ENCODE peak calls at places on chromosome 3, in five cellular contexts. G is Karpas-422, E is A549, A is skeletal muscle cell, F is tibial artery. U is an unnamed sample.

GRCh38 chr3:128402319-128402718 is 64.4 kb downstream of the DNAJB8 start:
- DNase-seq in G (no peak), E (no peak), A (no peak), F (no peak), U (no peak)

GRCh38 chr3:56795807-56796185 is 6.0 kb downstream of the ARHGEF3 start:
- DNase-seq in G (no peak), E (no peak), A (no peak), F (no peak), U (no peak)

GRCh38 chr3:125389282-125389681 is 14.2 kb upstream of the ZNF148 start:
- DNase-seq in G (no peak), E (no peak), A (no peak), F (no peak), U (no peak)

GRCh38 chr3:170563712-170564423 is 22.0 kb downstream of the SLC7A14 start:
- DNase-seq in G (no peak), E (no peak), A (peak), F (no peak), U (no peak)

GRCh38 chr3:73029321-73029796 is 32.1 kb upstream of the EBLN2 start:
- DNase-seq in G (no peak), E (peak), A (peak), F (no peak), U (no peak)

GRCh38 chr3:126152458-126152857 is 27.9 kb downstream of the ALDH1L1 start:
- DNase-seq in G (no peak), E (no peak), A (no peak), F (no peak), U (no peak)

GRCh38 chr3:177753498-177754155 is 556.3 kb upstream of the TBL1XR1 start:
- DNase-seq in G (no peak), E (no peak), A (no peak), F (no peak), U (peak)

GRCh38 chr3:188689101-188689574 is 482.6 kb upstream of the TPRG1 start:
- DNase-seq in G (no peak), E (no peak), A (peak), F (peak), U (no peak)

GRCh38 chr3:187292631-187293513 is 1.3 kb upstream of the MASP1 start:
- DNase-seq in G (no peak), E (no peak), A (no peak), F (no peak), U (peak)

GRCh38 chr3:29373016-29373690 is 92.3 kb downstream of the RBMS3 start:
- DNase-seq in G (no peak), E (no peak), A (no peak), F (no peak), U (no peak)

GRCh38 chr3:188936597-188937107 is 235.1 kb upstream of the TPRG1 start:
- DNase-seq in G (no peak), E (no peak), A (no peak), F (no peak), U (no peak)

GRCh38 chr3:132354916-132355702 is 37.9 kb downstream of the ACP3 start:
- DNase-seq in G (no peak), E (no peak), A (no peak), F (no peak), U (no peak)

GRCh38 chr3:3196148-3196861 is 16.8 kb upstream of the CRBN start:
- DNase-seq in G (peak), E (peak), A (no peak), F (no peak), U (no peak)

GRCh38 chr3:29144807-29145206 is 136.1 kb upstream of the RBMS3 start:
- DNase-seq in G (no peak), E (no peak), A (peak), F (no peak), U (peak)

GRCh38 chr3:38653685-38654537 is 4.4 kb upstream of the SCN5A start:
- DNase-seq in G (no peak), E (no peak), A (no peak), F (peak), U (no peak)

GRCh38 chr3:144363856-144364255 is 392.2 kb downstream of the DIPK2A start:
- DNase-seq in G (no peak), E (no peak), A (no peak), F (no peak), U (no peak)

GRCh38 chr3:129602730-129603560 is 3.5 kb downstream of the PLXND1 start:
- DNase-seq in G (no peak), E (peak), A (peak), F (peak), U (peak)

GRCh38 chr3:157837341-157837740 is 268.9 kb downstream of the SHOX2 start:
- DNase-seq in G (no peak), E (no peak), A (no peak), F (no peak), U (no peak)

GRCh38 chr3:71389911-71390573 is 193.5 kb downstream of the FOXP1 start:
- DNase-seq in G (peak), E (no peak), A (peak), F (no peak), U (peak)

GRCh38 chr3:71392277-71392676 is 191.3 kb downstream of the FOXP1 start:
- DNase-seq in G (peak), E (no peak), A (no peak), F (no peak), U (no peak)

GRCh38 chr3:71393093-71393492 is 190.4 kb downstream of the FOXP1 start:
- DNase-seq in G (peak), E (no peak), A (no peak), F (no peak), U (no peak)

GRCh38 chr3:71389191-71389590 is 194.3 kb downstream of the FOXP1 start:
- DNase-seq in G (no peak), E (no peak), A (no peak), F (no peak), U (no peak)

DNA sequence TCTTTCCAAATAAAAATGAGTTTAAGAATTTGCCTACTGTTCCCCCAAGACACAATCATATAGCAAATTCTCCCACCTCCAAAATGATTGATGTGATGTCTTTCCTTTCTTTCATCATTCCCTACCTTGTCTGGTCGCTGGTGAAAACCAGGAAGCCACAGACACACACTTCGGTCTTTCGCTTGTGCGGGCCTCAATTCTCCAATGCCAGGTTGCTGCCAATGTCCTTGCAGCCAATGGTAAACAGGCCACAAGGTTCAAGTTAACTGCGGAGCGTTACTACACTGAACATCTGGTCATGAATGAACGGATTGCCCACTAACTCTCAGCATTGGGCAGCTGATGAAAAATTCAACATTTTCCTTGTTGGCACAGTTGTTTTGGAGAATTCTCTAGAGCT is 192.2 kb downstream of the FOXP1 start:
- DNase-seq in G (peak), E (no peak), A (no peak), F (no peak), U (no peak)
- H3K4me3 ChIP-seq in G (peak), E (no peak), A (no peak), F (no peak), U (no peak)

GRCh38 chr3:143002083-143002712 is 828 bp downstream of the U2SURP start:
- DNase-seq in G (peak), E (peak), A (no peak), F (no peak), U (no peak)

GRCh38 chr3:143001034-143001368 is 369 bp upstream of the U2SURP start:
- DNase-seq in G (peak), E (no peak), A (no peak), F (no peak), U (no peak)

GRCh38 chr3:143002727-143003126 is 1.4 kb downstream of the U2SURP start:
- DNase-seq in G (peak), E (no peak), A (no peak), F (no peak), U (no peak)

GRCh38 chr3:143000525-143000924 is 845 bp upstream of the U2SURP start:
- DNase-seq in G (no peak), E (no peak), A (no peak), F (no peak), U (no peak)

GRCh38 chr3:143001369-143002082 is at the start of gene U2SURP:
- DNase-seq in G (peak), E (peak), A (peak), F (peak), U (peak)
- H3K4me3 ChIP-seq in G (peak), E (peak), A (peak), F (peak), U (peak)

GRCh38 chr3:114453296-114453888 is 159.6 kb downstream of the TIGIT start:
- DNase-seq in G (no peak), E (no peak), A (no peak), F (no peak), U (no peak)

GRCh38 chr3:114451051-114451451 is 157.2 kb downstream of the TIGIT start:
- DNase-seq in G (no peak), E (no peak), A (no peak), F (no peak), U (no peak)

GRCh38 chr3:114451561-114452018 is 157.8 kb downstream of the TIGIT start:
- DNase-seq in G (no peak), E (no peak), A (no peak), F (no peak), U (peak)

GRCh38 chr3:114450008-114450596 is 156.3 kb downstream of the TIGIT start:
- DNase-seq in G (no peak), E (no peak), A (no peak), F (no peak), U (no peak)

GRCh38 chr3:114452176-114452744 is 158.4 kb downstream of the TIGIT start:
- DNase-seq in G (no peak), E (no peak), A (no peak), F (no peak), U (no peak)
- H3K4me3 ChIP-seq in G (no peak), E (no peak), A (no peak), F (peak), U (peak)

DNA sequence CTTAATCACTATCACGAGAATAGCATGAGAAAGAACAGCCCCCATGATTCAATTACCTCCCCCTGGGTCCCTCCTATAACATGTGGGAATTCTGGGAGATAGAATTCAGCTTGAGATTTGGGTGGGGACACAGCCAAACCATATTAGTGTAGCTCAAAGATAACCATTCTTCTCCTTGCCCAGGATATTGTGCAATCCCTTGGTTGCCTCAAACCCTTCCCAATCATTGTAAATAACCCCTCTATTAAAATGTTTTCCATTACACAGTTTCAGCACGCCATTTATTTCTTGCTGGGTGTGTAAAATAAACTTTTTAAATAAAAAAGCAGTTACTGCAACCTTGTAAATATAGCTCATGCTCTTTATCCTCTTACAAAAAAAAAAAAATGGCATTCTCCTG is 47.7 kb downstream of the ZNF385D start:
- DNase-seq in G (no peak), E (no peak), A (no peak), F (no peak), U (no peak)
- H3K4me3 ChIP-seq in G (no peak), E (no peak), A (no peak), F (no peak), U (no peak)

GRCh38 chr3:195526492-195526891 is 16.6 kb downstream of the PPP1R2 start:
- DNase-seq in G (no peak), E (no peak), A (no peak), F (no peak), U (no peak)

GRCh38 chr3:195517030-195517429 is 26.1 kb downstream of the PPP1R2 start:
- DNase-seq in G (no peak), E (no peak), A (no peak), F (no peak), U (no peak)

GRCh38 chr3:195524171-195524896 is 18.8 kb downstream of the PPP1R2 start:
- DNase-seq in G (no peak), E (no peak), A (no peak), F (no peak), U (no peak)

DNA sequence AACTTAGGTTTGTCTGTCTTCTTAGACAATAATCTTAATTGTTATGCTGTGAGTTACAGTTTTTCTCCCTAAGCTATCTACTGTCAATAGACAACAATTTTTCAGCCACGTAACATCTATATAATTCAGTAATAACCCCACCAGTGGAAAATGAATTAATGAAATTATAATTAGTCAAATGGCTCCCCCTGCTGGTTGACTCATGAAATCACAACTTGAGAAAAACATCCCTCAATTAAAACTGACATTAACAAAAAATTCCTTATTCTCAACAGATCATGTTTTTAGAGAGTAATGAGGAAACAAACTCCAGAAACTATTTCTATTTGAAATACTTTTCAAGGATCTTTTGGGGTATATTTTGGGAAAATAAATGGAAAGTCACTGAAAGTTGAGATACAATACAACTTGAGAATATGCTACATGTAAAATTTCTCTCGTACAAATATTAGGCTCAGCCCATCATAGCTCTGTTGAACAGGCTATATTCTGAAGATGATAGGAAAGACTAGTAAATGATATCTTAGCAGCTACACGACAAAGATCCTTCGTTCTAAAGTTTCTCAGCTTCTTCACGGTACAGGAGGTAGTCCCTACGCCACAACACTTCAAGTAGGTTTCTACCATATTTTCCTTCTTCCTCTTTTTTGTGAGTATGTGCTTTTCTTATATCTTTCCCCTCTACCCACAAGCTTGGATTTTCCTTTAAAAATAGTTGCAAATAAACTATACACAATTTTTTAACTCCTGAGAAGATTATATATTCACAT is 20.7 kb downstream of the PPP1R2 start:
- DNase-seq in G (peak), E (peak), A (no peak), F (no peak), U (no peak)
- H3K4me3 ChIP-seq in G (peak), E (no peak), A (no peak), F (no peak), U (no peak)

GRCh38 chr3:50675179-50676030 is 678 bp downstream of the DOCK3 start:
- DNase-seq in G (no peak), E (no peak), A (no peak), F (no peak), U (peak)
- H3K4me3 ChIP-seq in G (no peak), E (peak), A (peak), F (peak), U (peak)

GRCh38 chr3:13197795-13198194 is 124.6 kb upstream of the IQSEC1 start:
- DNase-seq in G (no peak), E (no peak), A (no peak), F (no peak), U (no peak)
- H3K4me3 ChIP-seq in G (no peak), E (no peak), A (no peak), F (no peak), U (no peak)

GRCh38 chr3:120496278-120496975 is 45.6 kb upstream of the FSTL1 start:
- DNase-seq in G (no peak), E (peak), A (peak), F (no peak), U (no peak)

GRCh38 chr3:120498947-120499346 is 48.2 kb upstream of the FSTL1 start:
- DNase-seq in G (no peak), E (no peak), A (peak), F (no peak), U (no peak)

GRCh38 chr3:120495809-120496208 is 45.0 kb upstream of the FSTL1 start:
- DNase-seq in G (no peak), E (no peak), A (no peak), F (no peak), U (no peak)

GRCh38 chr3:120497813-120498212 is 47.0 kb upstream of the FSTL1 start:
- DNase-seq in G (no peak), E (no peak), A (no peak), F (no peak), U (no peak)

GRCh38 chr3:120497318-120497717 is 46.5 kb upstream of the FSTL1 start:
- DNase-seq in G (no peak), E (no peak), A (peak), F (no peak), U (peak)
- H3K4me3 ChIP-seq in G (no peak), E (no peak), A (no peak), F (no peak), U (no peak)

GRCh38 chr3:186021673-186022362 is 84.0 kb upstream of the TRA2B start:
- DNase-seq in G (no peak), E (no peak), A (peak), F (peak), U (no peak)

GRCh38 chr3:186024210-186024609 is 84.7 kb downstream of the ETV5 start:
- DNase-seq in G (no peak), E (no peak), A (no peak), F (no peak), U (peak)

GRCh38 chr3:186025161-186025560 is 83.7 kb downstream of the ETV5 start:
- DNase-seq in G (no peak), E (no peak), A (peak), F (no peak), U (no peak)

GRCh38 chr3:186022931-186023330 is 85.1 kb upstream of the TRA2B start:
- DNase-seq in G (no peak), E (no peak), A (no peak), F (no peak), U (no peak)
- H3K4me3 ChIP-seq in G (no peak), E (no peak), A (no peak), F (no peak), U (no peak)

GRCh38 chr3:146899171-146899570 is 294.0 kb upstream of the PLSCR5 start:
- DNase-seq in G (no peak), E (no peak), A (no peak), F (no peak), U (no peak)
- H3K4me3 ChIP-seq in G (no peak), E (no peak), A (no peak), F (no peak), U (no peak)